ENCODE peak calls at places on chromosomes 4 and X, in five cellular contexts. One of them, this sample, is unnamed.

GRCh38 chr4:56321246-56321645 is 66.0 kb downstream of the AASDH start:
- DNase-seq in left lung: no peak
- DNase-seq in H9: no peak
- DNase-seq in astrocyte of the cerebellum: no peak
- DNase-seq in breast epithelium: no peak
- DNase-seq in this sample: no peak

GRCh38 chr4:1612278-1613098 is 71.6 kb downstream of the FAM53A start:
- DNase-seq in H9: no peak
- DNase-seq in astrocyte of the cerebellum: no peak
- DNase-seq in left lung: peak; percentile 50
- DNase-seq in breast epithelium: no peak
- DNase-seq in this sample: no peak

GRCh38 chr4:62288803-62289541 is 1088.8 kb downstream of the ADGRL3 start:
- DNase-seq in H9: no peak
- DNase-seq in breast epithelium: no peak
- DNase-seq in left lung: no peak
- DNase-seq in astrocyte of the cerebellum: no peak
- DNase-seq in this sample: no peak

GRCh38 chr4:83996254-83996653 is 460.3 kb downstream of the GPAT3 start:
- DNase-seq in astrocyte of the cerebellum: no peak
- DNase-seq in breast epithelium: no peak
- DNase-seq in left lung: no peak
- DNase-seq in H9: no peak
- DNase-seq in this sample: no peak

GRCh38 chrX:19535481-19535880 is 20.2 kb upstream of the MAP3K15 start:
- DNase-seq in left lung: no peak
- DNase-seq in H9: no peak
- DNase-seq in astrocyte of the cerebellum: no peak
- DNase-seq in breast epithelium: no peak
- DNase-seq in this sample: no peak

GRCh38 chrX:31423575-31424284 is 351.9 kb upstream of the FTHL17 start:
- DNase-seq in breast epithelium: no peak
- DNase-seq in left lung: no peak
- DNase-seq in astrocyte of the cerebellum: no peak
- DNase-seq in H9: peak; percentile 31
- DNase-seq in this sample: no peak

GRCh38 chrX:21989415-21989814 is 42.7 kb upstream of the PHEX start:
- DNase-seq in breast epithelium: no peak
- DNase-seq in H9: no peak
- DNase-seq in left lung: no peak
- DNase-seq in astrocyte of the cerebellum: no peak
- DNase-seq in this sample: no peak

GRCh38 chr4:172975651-172976229 is 192.9 kb upstream of the GALNT7 start:
- DNase-seq in breast epithelium: no peak
- DNase-seq in H9: peak; percentile 65
- DNase-seq in astrocyte of the cerebellum: no peak
- DNase-seq in left lung: no peak
- DNase-seq in this sample: no peak

GRCh38 chrX:1093112-1093511 is 119.3 kb downstream of the CRLF2 start:
- DNase-seq in H9: no peak
- DNase-seq in breast epithelium: no peak
- DNase-seq in astrocyte of the cerebellum: no peak
- DNase-seq in left lung: no peak
- DNase-seq in this sample: no peak

GRCh38 chrX:57929373-57929772 is 19.1 kb upstream of the ZXDA start:
- DNase-seq in left lung: no peak
- DNase-seq in astrocyte of the cerebellum: no peak
- DNase-seq in breast epithelium: no peak
- DNase-seq in H9: no peak
- DNase-seq in this sample: no peak

GRCh38 chr4:108219998-108220397 is 51.3 kb upstream of the LEF1 start:
- DNase-seq in H9: no peak
- DNase-seq in left lung: no peak
- DNase-seq in astrocyte of the cerebellum: no peak
- DNase-seq in breast epithelium: no peak
- DNase-seq in this sample: no peak

GRCh38 chr4:108223313-108223712 is 54.6 kb upstream of the LEF1 start:
- DNase-seq in astrocyte of the cerebellum: no peak
- DNase-seq in left lung: no peak
- DNase-seq in breast epithelium: no peak
- DNase-seq in H9: no peak
- DNase-seq in this sample: no peak

GRCh38 chr4:108224628-108225053 is 55.9 kb upstream of the LEF1 start:
- DNase-seq in astrocyte of the cerebellum: peak; percentile 59
- DNase-seq in H9: no peak
- DNase-seq in left lung: no peak
- DNase-seq in breast epithelium: no peak
- DNase-seq in this sample: no peak
- TF ChIP-seq CTCF in astrocyte of the cerebellum: peak; percentile 20
- TF ChIP-seq CTCF in H9: no peak
- TF ChIP-seq CTCF in left lung: no peak
- TF ChIP-seq CTCF in breast epithelium: no peak
- TF ChIP-seq CTCF in this sample: no peak

DNA sequence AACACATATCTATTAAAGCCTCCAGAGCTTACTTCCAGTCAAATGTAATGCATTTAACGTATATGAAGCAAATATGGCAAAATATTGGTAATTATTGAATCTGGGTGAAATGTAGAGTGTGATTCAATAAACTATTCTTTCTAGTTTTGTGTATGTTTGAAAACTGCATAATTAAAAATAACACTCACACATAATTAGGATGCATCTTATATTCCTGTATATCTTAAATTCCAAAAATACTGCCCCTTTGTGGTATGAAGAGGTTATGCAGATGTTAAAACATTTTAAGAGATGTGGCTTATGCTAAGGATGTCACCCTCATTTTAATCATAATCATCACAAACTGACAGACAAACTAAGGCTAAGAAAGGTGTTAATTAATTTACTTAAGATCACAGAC is 182.9 kb downstream of the COX18 start:
- DNase-seq in H9: no peak
- DNase-seq in astrocyte of the cerebellum: no peak
- DNase-seq in breast epithelium: no peak
- DNase-seq in left lung: no peak
- DNase-seq in this sample: no peak
- TF ChIP-seq CTCF in H9: peak; percentile 66
- TF ChIP-seq CTCF in astrocyte of the cerebellum: no peak
- TF ChIP-seq CTCF in breast epithelium: no peak
- TF ChIP-seq CTCF in left lung: peak; percentile 19
- TF ChIP-seq CTCF in this sample: peak; percentile 69

GRCh38 chrX:43562372-43562771 is 93.7 kb upstream of the MAOA start:
- DNase-seq in breast epithelium: no peak
- DNase-seq in astrocyte of the cerebellum: no peak
- DNase-seq in left lung: no peak
- DNase-seq in H9: no peak
- DNase-seq in this sample: no peak

GRCh38 chrX:43560247-43560946 is 95.7 kb upstream of the MAOA start:
- DNase-seq in H9: no peak
- DNase-seq in breast epithelium: no peak
- DNase-seq in left lung: no peak
- DNase-seq in astrocyte of the cerebellum: no peak
- DNase-seq in this sample: no peak

GRCh38 chrX:43559643-43560042 is 96.5 kb upstream of the MAOA start:
- DNase-seq in H9: peak; percentile 77
- DNase-seq in breast epithelium: peak; percentile 33
- DNase-seq in left lung: peak; percentile 33
- DNase-seq in astrocyte of the cerebellum: peak; percentile 12
- DNase-seq in this sample: no peak

GRCh38 chrX:43556207-43556606 is 99.9 kb upstream of the MAOA start:
- DNase-seq in breast epithelium: no peak
- DNase-seq in left lung: peak; percentile 33
- DNase-seq in H9: no peak
- DNase-seq in astrocyte of the cerebellum: no peak
- DNase-seq in this sample: no peak

GRCh38 chrX:43557792-43558191 is 98.3 kb upstream of the MAOA start:
- DNase-seq in breast epithelium: peak; percentile 32
- DNase-seq in astrocyte of the cerebellum: peak; percentile 23
- DNase-seq in H9: peak; percentile 45
- DNase-seq in left lung: peak; percentile 33
- DNase-seq in this sample: no peak
- TF ChIP-seq CTCF in breast epithelium: peak; percentile 62
- TF ChIP-seq CTCF in astrocyte of the cerebellum: peak; percentile 68
- TF ChIP-seq CTCF in H9: peak; percentile 88
- TF ChIP-seq CTCF in left lung: peak; percentile 60
- TF ChIP-seq CTCF in this sample: peak; percentile 91

GRCh38 chrX:39438603-39439602 is 637.6 kb downstream of the MID1IP1 start:
- DNase-seq in astrocyte of the cerebellum: no peak
- DNase-seq in left lung: no peak
- DNase-seq in breast epithelium: no peak
- DNase-seq in H9: no peak
- DNase-seq in this sample: no peak
- TF ChIP-seq CTCF in astrocyte of the cerebellum: peak; percentile 16
- TF ChIP-seq CTCF in left lung: no peak
- TF ChIP-seq CTCF in breast epithelium: no peak
- TF ChIP-seq CTCF in H9: peak; percentile 47
- TF ChIP-seq CTCF in this sample: no peak